ENCODE peak calls at places on chromosomes 3 and 15, in four cellular contexts. L is amygdala; A is naive thymus-derived CD8-positive, alpha-beta T cell; J is HEK293T. K is an unnamed sample.
A peak's percentile ranks its signal among the peaks of the same experiment; 100 is the strongest.

GRCh38 chr15:41934843-41935242 is 37.5 kb downstream of the EHD4 start:
- DNase-seq in L (no peak), A (peak; percentile 63), J (no peak), K (peak; percentile 69)

GRCh38 chr15:100733786-100734185 is 131.4 kb downstream of the ASB7 start:
- DNase-seq in L (no peak), A (no peak), J (no peak), K (peak; percentile 71)

GRCh38 chr3:10707984-10708868 is 107.8 kb upstream of the SLC6A11 start:
- DNase-seq in L (no peak), A (no peak), J (peak; percentile 22), K (no peak)

GRCh38 chr15:66778314-66778665 is 76.3 kb downstream of the SMAD6 start:
- DNase-seq in L (no peak), A (no peak), J (no peak), K (no peak)

GRCh38 chr3:8986741-8987672 is 23.7 kb upstream of the RAD18 start:
- DNase-seq in L (no peak), A (no peak), J (no peak), K (no peak)

GRCh38 chr15:38514601-38515000 is 50.0 kb downstream of the RASGRP1 start:
- DNase-seq in L (no peak), A (no peak), J (no peak), K (peak; percentile 24)

GRCh38 chr3:110226645-110227044 is 845.0 kb upstream of the NECTIN3 start:
- DNase-seq in L (no peak), A (no peak), J (no peak), K (no peak)

GRCh38 chr3:195595778-195596531 is 12.2 kb upstream of the APOD start:
- DNase-seq in L (no peak), A (no peak), J (no peak), K (no peak)

GRCh38 chr3:57434041-57434440 is 110.1 kb downstream of the DNAH12 start:
- DNase-seq in L (no peak), A (no peak), J (peak; percentile 41), K (peak; percentile 43)